ENCODE peak calls at places on chromosomes 5 and 9, in five cellular contexts. C, J, I, A and P are unnamed samples. For H3K4me1, the result is how much of the 10 kb centered on the place peaks cover.

GRCh38 chr5:16179936-16180788 is 571 bp upstream of the MARCHF11 start:
- DNase-seq in C (no peak), J (no peak), I (no peak), A (no peak), P (peak)

GRCh38 chr9:133788819-133789733 is 50.9 kb upstream of the SARDH start:
- DNase-seq in C (peak), J (no peak), I (no peak), A (no peak), P (no peak)

GRCh38 chr9:112233769-112234168 is 58.7 kb upstream of the SUSD1 start:
- DNase-seq in C (no peak), J (peak), I (no peak), A (peak), P (no peak)

GRCh38 chr5:32103521-32103920 is 70.6 kb downstream of the GOLPH3 start:
- DNase-seq in C (no peak), J (no peak), I (no peak), A (no peak), P (no peak)

GRCh38 chr5:65334077-65334476 is 147.6 kb downstream of the ADAMTS6 start:
- DNase-seq in C (no peak), J (no peak), I (no peak), A (peak), P (no peak)

GRCh38 chr9:136493567-136493971 is 10.7 kb upstream of the SEC16A start:
- DNase-seq in C (no peak), J (no peak), I (no peak), A (no peak), P (no peak)

GRCh38 chr9:125360621-125361020 is 99.0 kb downstream of the GAPVD1 start:
- DNase-seq in C (no peak), J (no peak), I (no peak), A (no peak), P (no peak)

GRCh38 chr9:101350285-101350684 is 34.5 kb downstream of the BAAT start:
- DNase-seq in C (no peak), J (no peak), I (no peak), A (no peak), P (no peak)

GRCh38 chr9:105858284-105858683 is 163.9 kb downstream of the TMEM38B start:
- DNase-seq in C (no peak), J (no peak), I (no peak), A (no peak), P (no peak)

GRCh38 chr5:69485471-69485870 is 7.1 kb upstream of the OCLN start:
- DNase-seq in C (no peak), J (no peak), I (no peak), A (no peak), P (no peak)

GRCh38 chr5:93300945-93301344 is 280.1 kb downstream of the NR2F1-AS1 start:
- DNase-seq in C (no peak), J (no peak), I (no peak), A (no peak), P (no peak)
- H3K4me1 ChIP-seq in C (under half), J (under half), I (under half), A (under half), P (under half)

GRCh38 chr9:37281541-37281940 is 141.0 kb upstream of the GRHPR start:
- DNase-seq in C (no peak), J (no peak), I (no peak), A (no peak), P (no peak)
- H3K4me1 ChIP-seq in C (under half), J (under half), I (under half), A (under half), P (under half)

GRCh38 chr5:179892255-179892654 is 15.4 kb downstream of the TBC1D9B start:
- DNase-seq in C (no peak), J (no peak), I (no peak), A (no peak), P (no peak)

GRCh38 chr5:179889885-179890284 is 17.8 kb downstream of the TBC1D9B start:
- DNase-seq in C (no peak), J (no peak), I (no peak), A (no peak), P (no peak)

GRCh38 chr5:179893958-179894895 is 13.5 kb downstream of the TBC1D9B start:
- DNase-seq in C (peak), J (no peak), I (no peak), A (no peak), P (no peak)

GRCh38 chr5:179893076-179893957 is 14.4 kb downstream of the TBC1D9B start:
- DNase-seq in C (peak), J (no peak), I (no peak), A (no peak), P (peak)

GRCh38 chr5:179890751-179891682 is 16.7 kb downstream of the TBC1D9B start:
- DNase-seq in C (no peak), J (no peak), I (no peak), A (no peak), P (no peak)
- H3K4me1 ChIP-seq in C (under half), J (under half), I (under half), A (under half), P (under half)

DNA sequence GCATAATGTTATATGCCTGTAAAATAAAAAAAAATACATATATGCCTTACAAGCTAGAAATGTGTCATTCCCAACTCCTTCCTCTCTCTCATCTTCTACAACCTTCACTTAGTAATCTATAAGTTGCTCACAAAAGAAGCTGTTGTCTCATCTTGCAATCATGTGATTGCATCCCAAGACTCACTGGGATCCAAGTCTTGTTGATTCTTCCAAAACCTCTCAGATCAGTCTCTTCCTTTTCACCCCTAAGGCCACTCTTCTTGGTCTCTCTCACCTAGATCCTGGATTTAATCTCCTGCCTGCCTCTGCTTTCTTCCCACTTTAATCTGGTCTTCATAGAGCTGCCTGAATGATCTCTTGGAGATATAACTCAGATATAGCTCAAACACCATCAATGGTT is 261.1 kb upstream of the NR4A3 start:
- DNase-seq in C (no peak), J (no peak), I (no peak), A (no peak), P (no peak)
- H3K4me1 ChIP-seq in C (under half), J (under half), I (under half), A (under half), P (under half)

DNA sequence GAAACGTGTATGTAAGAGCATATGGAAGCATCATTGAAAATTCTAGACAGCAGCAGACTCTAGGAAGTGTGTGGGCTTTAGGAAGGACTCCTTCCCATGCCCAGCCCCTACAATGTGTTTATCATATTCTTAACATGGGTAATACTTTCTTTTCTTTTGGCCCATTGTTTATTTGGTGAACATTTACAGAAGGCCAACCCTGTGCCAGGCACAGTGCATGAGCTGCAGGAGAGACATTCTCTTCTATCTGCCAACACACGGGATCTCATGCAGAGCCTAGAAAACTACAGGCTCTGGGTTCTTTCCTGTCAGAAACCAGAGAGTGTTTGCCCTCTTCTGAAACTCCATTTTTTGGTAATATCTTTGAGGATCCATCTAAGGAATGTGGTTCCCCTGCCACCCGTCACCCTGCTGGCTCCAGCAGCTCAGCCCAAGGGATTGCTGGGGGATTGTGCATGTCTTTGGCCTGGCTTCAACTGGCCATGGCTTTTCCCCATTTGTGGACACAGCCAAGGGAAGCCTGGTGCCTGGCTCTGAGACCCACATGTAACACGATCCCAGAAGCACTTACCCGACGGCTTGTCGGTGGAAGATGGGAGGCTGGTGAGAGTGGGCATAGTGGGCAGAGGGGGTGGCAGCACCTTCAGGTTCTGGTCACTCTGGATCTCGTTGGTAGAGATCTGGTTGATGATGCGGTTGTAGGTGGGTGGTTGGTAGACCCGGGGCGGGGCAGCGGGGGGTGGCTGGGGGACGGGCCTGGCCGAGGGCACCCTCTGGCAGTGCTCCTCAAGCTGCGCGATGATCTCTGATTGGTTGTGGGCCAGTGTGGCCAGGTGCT is 14.9 kb downstream of the ANGPTL2 start:
- DNase-seq in C (no peak), J (no peak), I (no peak), A (no peak), P (no peak)
- H3K4me1 ChIP-seq in C (under half), J (under half), I (under half), A (under half), P (under half)